ENCODE peak calls at places on chromosomes 7 and 10, in five cellular contexts. One of them, this sample, is unnamed.

GRCh38 chr7:13467111-13467547 is 522.3 kb downstream of the ETV1 start:
- DNase-seq in endothelial cell: no peak
- DNase-seq in EL: no peak
- DNase-seq in naive thymus-derived CD8-positive, alpha-beta T cell: no peak
- DNase-seq in HFF-Myc: no peak
- DNase-seq in this sample: no peak

GRCh38 chr10:61795551-61795950 is 105.9 kb upstream of the ARID5B start:
- DNase-seq in naive thymus-derived CD8-positive, alpha-beta T cell: no peak
- DNase-seq in endothelial cell: no peak
- DNase-seq in HFF-Myc: no peak
- DNase-seq in EL: no peak
- DNase-seq in this sample: peak

GRCh38 chr7:106018566-106019338 is 55.7 kb downstream of the CDHR3 start:
- DNase-seq in naive thymus-derived CD8-positive, alpha-beta T cell: no peak
- DNase-seq in endothelial cell: no peak
- DNase-seq in HFF-Myc: no peak
- DNase-seq in EL: peak
- DNase-seq in this sample: no peak

GRCh38 chr10:4684434-4684833 is 141.6 kb upstream of the AKR1E2 start:
- DNase-seq in endothelial cell: no peak
- DNase-seq in naive thymus-derived CD8-positive, alpha-beta T cell: no peak
- DNase-seq in HFF-Myc: no peak
- DNase-seq in EL: peak
- DNase-seq in this sample: no peak

GRCh38 chr7:12737836-12738235 is 50.4 kb downstream of the ARL4A start:
- DNase-seq in naive thymus-derived CD8-positive, alpha-beta T cell: no peak
- DNase-seq in EL: no peak
- DNase-seq in HFF-Myc: no peak
- DNase-seq in endothelial cell: no peak
- DNase-seq in this sample: no peak

GRCh38 chr7:33792041-33792440 is 113.3 kb upstream of the BMPER start:
- DNase-seq in HFF-Myc: no peak
- DNase-seq in endothelial cell: no peak
- DNase-seq in EL: no peak
- DNase-seq in naive thymus-derived CD8-positive, alpha-beta T cell: no peak
- DNase-seq in this sample: no peak

GRCh38 chr10:72895236-72895850 is 1.8 kb downstream of the OIT3 start:
- DNase-seq in EL: no peak
- DNase-seq in HFF-Myc: no peak
- DNase-seq in naive thymus-derived CD8-positive, alpha-beta T cell: no peak
- DNase-seq in endothelial cell: no peak
- DNase-seq in this sample: no peak

GRCh38 chr7:44921607-44922350 is 36.4 kb upstream of the PURB start:
- DNase-seq in naive thymus-derived CD8-positive, alpha-beta T cell: peak
- DNase-seq in endothelial cell: peak
- DNase-seq in HFF-Myc: peak
- DNase-seq in EL: peak
- DNase-seq in this sample: peak

GRCh38 chr7:42338231-42339222 is 101.5 kb upstream of the GLI3 start:
- DNase-seq in naive thymus-derived CD8-positive, alpha-beta T cell: no peak
- DNase-seq in EL: peak
- DNase-seq in endothelial cell: no peak
- DNase-seq in HFF-Myc: peak
- DNase-seq in this sample: no peak